ENCODE peak calls at places on chromosomes 4 and X, in eight cellular contexts. P is thoracic aorta, U is amygdala, W is HEK293T, K is suprapubic skin, X is RCC 7860, B is MCF 10A, Z is B cell. F is an unnamed sample.

GRCh38 chr4:76194325-76194724 is 19.3 kb downstream of the SCARB2 start:
- DNase-seq in B (peak), X (peak), K (no peak), Z (no peak), P (no peak), W (no peak), U (no peak), F (no peak)

GRCh38 chr4:142427456-142427855 is 418.6 kb downstream of the INPP4B start:
- DNase-seq in U (no peak), P (no peak), B (no peak), K (no peak), W (no peak), Z (no peak), X (no peak), F (no peak)

GRCh38 chr4:145097331-145097820 is 620 bp downstream of the ANAPC10 start:
- DNase-seq in U (no peak), P (no peak), W (no peak), B (no peak), K (no peak), Z (no peak), X (no peak), F (no peak)

GRCh38 chr4:153222790-153223417 is 18.7 kb downstream of the TRIM2 start:
- DNase-seq in X (peak), P (no peak), K (peak), Z (peak), B (peak), W (peak), U (no peak), F (peak)

GRCh38 chrX:42127563-42127962 is 204.2 kb upstream of the CASK start:
- DNase-seq in B (no peak), Z (no peak), X (no peak), P (no peak), W (no peak), K (no peak), U (no peak), F (no peak)

GRCh38 chr4:7226464-7226863 is 34.1 kb downstream of the SORCS2 start:
- DNase-seq in U (no peak), Z (no peak), B (no peak), P (no peak), K (no peak), W (no peak), X (no peak), F (no peak)

GRCh38 chr4:87555751-87556619 is 26.8 kb upstream of the SPARCL1 start:
- DNase-seq in Z (no peak), X (peak), B (peak), K (no peak), W (no peak), P (peak), U (no peak), F (no peak)

GRCh38 chr4:8215001-8215427 is 15.9 kb downstream of the SH3TC1 start:
- DNase-seq in Z (no peak), W (no peak), P (no peak), U (no peak), K (no peak), X (peak), B (peak), F (no peak)

GRCh38 chrX:110450050-110450449 is 91.4 kb downstream of the RTL9 start:
- DNase-seq in Z (no peak), B (peak), U (peak), K (peak), P (peak), W (peak), X (peak), F (peak)

GRCh38 chr4:149684516-149684915 is 131.1 kb downstream of the IQCM start:
- DNase-seq in Z (no peak), P (no peak), W (no peak), U (no peak), B (no peak), K (no peak), X (no peak), F (no peak)

GRCh38 chr4:58163172-58163571 is 1053.0 kb upstream of the IGFBP7 start:
- DNase-seq in X (no peak), Z (no peak), K (no peak), W (no peak), B (peak), U (no peak), P (no peak), F (no peak)

GRCh38 chrX:53713987-53714579 is 27.6 kb upstream of the HUWE1 start:
- DNase-seq in W (no peak), P (no peak), K (no peak), B (no peak), Z (no peak), U (no peak), X (no peak), F (no peak)

GRCh38 chr4:70405765-70406164 is 8.0 kb downstream of the OPRPN start:
- DNase-seq in Z (no peak), U (no peak), K (no peak), W (no peak), X (no peak), P (no peak), B (no peak), F (no peak)

GRCh38 chrX:109966246-109966645 is 36.7 kb upstream of the TMEM164 start:
- DNase-seq in W (no peak), B (peak), X (no peak), P (no peak), U (no peak), K (no peak), Z (no peak), F (no peak)

GRCh38 chr4:8438743-8439142 is 1.8 kb downstream of the ACOX3 start:
- DNase-seq in X (no peak), K (no peak), P (no peak), B (no peak), Z (no peak), W (no peak), U (no peak), F (no peak)

GRCh38 chr4:6474053-6474568 is 1.7 kb upstream of the PPP2R2C start:
- DNase-seq in X (no peak), B (peak), U (no peak), K (peak), Z (peak), P (no peak), W (peak), F (no peak)

GRCh38 chr4:159179310-159179958 is 76.6 kb downstream of the RAPGEF2 start:
- DNase-seq in W (no peak), K (no peak), B (no peak), X (no peak), U (no peak), P (no peak), Z (no peak), F (no peak)

GRCh38 chrX:134544614-134545255 is 84.8 kb downstream of the HPRT1 start:
- DNase-seq in X (no peak), U (no peak), Z (no peak), K (no peak), P (no peak), W (no peak), B (no peak), F (no peak)

GRCh38 chr4:156800463-156800862 is 171.1 kb downstream of the PDGFC start:
- DNase-seq in Z (no peak), P (no peak), X (no peak), W (no peak), U (no peak), K (no peak), B (no peak), F (no peak)

GRCh38 chr4:184644553-184645307 is 4.5 kb downstream of the CASP3 start:
- DNase-seq in X (peak), U (no peak), B (no peak), W (no peak), P (no peak), Z (no peak), K (no peak), F (no peak)

GRCh38 chr4:86640469-86640868 is 46.4 kb downstream of the PTPN13 start:
- DNase-seq in K (no peak), U (no peak), Z (no peak), P (no peak), X (no peak), B (peak), W (no peak), F (no peak)